ENCODE peak calls at places on chromosomes 1 and 21, in ten cellular contexts. S is activated CD4-positive, alpha-beta memory T cell treated with anti-CD3 and anti-CD28 coated beads, Interleukin-2, amount 10 ng/mL, durations not matched to agents 7 days and 5 days; D is nucleus accumbens; K is body of pancreas; O is C1 segment of cervical spinal cord; N is stomach; Z is T-helper 17 cell; H is neural progenitor cell; P is NCI-H1105; A is lung. G is an unnamed sample.

GRCh38 chr1:231039161-231040018 is 664 bp downstream of the FAM89A start:
- DNase-seq in K (peak; percentile 52), H (peak; percentile 75), D (no peak), Z (no peak), N (no peak), S (peak; percentile 43), P (no peak), O (no peak), A (no peak), G (peak; percentile 14)

GRCh38 chr21:43603641-43604504 is 55.4 kb downstream of the HSF2BP start:
- DNase-seq in A (no peak), N (no peak), K (no peak), D (no peak), P (no peak), S (no peak), Z (no peak), H (peak; percentile 25), O (no peak), G (no peak)

GRCh38 chr21:45460611-45461368 is 55.8 kb downstream of the COL18A1 start:
- DNase-seq in H (no peak), N (no peak), S (no peak), O (no peak), Z (no peak), K (no peak), P (no peak), A (no peak), D (no peak), G (no peak)

GRCh38 chr1:203028067-203028783 is 1.9 kb downstream of the PPFIA4 start:
- DNase-seq in S (no peak), N (no peak), D (no peak), Z (no peak), K (no peak), P (no peak), O (no peak), H (no peak), A (no peak), G (no peak)

GRCh38 chr21:27953328-27954045 is 986.6 kb upstream of the ADAMTS5 start:
- DNase-seq in Z (no peak), K (no peak), O (no peak), P (no peak), N (no peak), H (no peak), A (no peak), S (no peak), D (no peak), G (no peak)

GRCh38 chr1:112938188-112938587 is 17.8 kb downstream of the SLC16A1 start:
- DNase-seq in D (no peak), S (no peak), P (no peak), N (no peak), K (no peak), A (no peak), H (no peak), Z (no peak), O (no peak), G (no peak)

GRCh38 chr1:115609021-115609420 is 32.7 kb upstream of the VANGL1 start:
- DNase-seq in S (no peak), A (peak; percentile 9), O (no peak), H (no peak), Z (no peak), P (no peak), N (no peak), D (no peak), K (no peak), G (no peak)

GRCh38 chr21:36320421-36321324 is 676 bp downstream of the MORC3 start:
- DNase-seq in N (peak; percentile 64), K (peak; percentile 66), P (peak; percentile 73), Z (no peak), H (no peak), A (peak; percentile 66), S (peak; percentile 69), D (peak; percentile 78), O (no peak), G (peak; percentile 66)

GRCh38 chr1:233721003-233721595 is 107.2 kb downstream of the KCNK1 start:
- DNase-seq in N (no peak), O (no peak), A (no peak), S (no peak), P (no peak), H (no peak), D (no peak), K (no peak), Z (no peak), G (no peak)

GRCh38 chr1:230804396-230804795 is 57.2 kb downstream of the CAPN9 start:
- DNase-seq in H (no peak), N (no peak), A (no peak), P (no peak), O (no peak), Z (no peak), K (no peak), D (no peak), S (no peak), G (no peak)

GRCh38 chr1:188735567-188735966 is 1742.1 kb downstream of the BRINP3 start:
- DNase-seq in D (no peak), A (no peak), S (no peak), O (no peak), H (peak; percentile 11), P (no peak), N (no peak), Z (no peak), K (no peak), G (no peak)

GRCh38 chr1:31261916-31262315 is 22.2 kb upstream of the NKAIN1 start:
- DNase-seq in A (no peak), D (no peak), O (no peak), H (no peak), Z (no peak), S (no peak), N (no peak), K (no peak), P (no peak), G (no peak)

GRCh38 chr1:72186733-72187307 is 95.5 kb downstream of the NEGR1 start:
- DNase-seq in H (no peak), K (no peak), D (no peak), S (no peak), O (no peak), A (no peak), P (peak; percentile 24), N (no peak), Z (no peak), G (no peak)

GRCh38 chr1:210143465-210144062 is 89.0 kb upstream of the SERTAD4 start:
- DNase-seq in O (no peak), Z (no peak), A (peak; percentile 78), H (peak; percentile 81), N (peak; percentile 79), S (peak; percentile 49), P (peak; percentile 52), D (peak; percentile 16), K (peak; percentile 89), G (peak; percentile 53)

GRCh38 chr1:231040800-231041704 is 998 bp upstream of the FAM89A start:
- DNase-seq in O (no peak), H (peak; percentile 38), P (no peak), A (no peak), Z (no peak), N (no peak), K (peak; percentile 32), D (no peak), S (no peak), G (peak; percentile 13)

GRCh38 chr21:46109251-46110221 is 11.6 kb downstream of the COL6A2 start:
- DNase-seq in Z (peak; percentile 4), D (no peak), N (peak; percentile 9), O (no peak), P (no peak), K (peak; percentile 2), H (no peak), A (peak; percentile 19), S (peak; percentile 7), G (peak; percentile 1)

GRCh38 chr1:62601412-62601971 is 4.2 kb downstream of the ANGPTL3 start:
- DNase-seq in P (no peak), Z (no peak), D (no peak), K (no peak), O (no peak), S (no peak), H (no peak), N (no peak), A (no peak), G (no peak)

GRCh38 chr1:82969340-82969739 is 1029.6 kb downstream of the TTLL7 start:
- DNase-seq in K (no peak), D (no peak), O (no peak), S (no peak), P (no peak), H (no peak), Z (no peak), N (no peak), A (no peak), G (no peak)

GRCh38 chr1:184823080-184823479 is 68.4 kb upstream of the EDEM3 start:
- DNase-seq in A (no peak), Z (no peak), D (no peak), K (no peak), H (peak; percentile 70), S (no peak), N (no peak), O (no peak), P (no peak), G (no peak)